ENCODE peak calls at places on chromosomes 4 and X, in four cellular contexts. One of them, this sample, is unnamed.
A peak's percentile ranks its signal among the peaks of the same experiment; 100 is the strongest.

GRCh38 chr4:77538574-77539157 is 67.0 kb upstream of the CXCL13 start:
- DNase-seq in Calu3: peak; percentile 62
- DNase-seq in glutamatergic neuron: no peak
- DNase-seq in CD4-positive, alpha-beta memory T cell: no peak
- DNase-seq in this sample: no peak

GRCh38 chr4:120902925-120903324 is 19.6 kb downstream of the PRDM5 start:
- DNase-seq in Calu3: no peak
- DNase-seq in glutamatergic neuron: no peak
- DNase-seq in CD4-positive, alpha-beta memory T cell: no peak
- DNase-seq in this sample: no peak

GRCh38 chr4:3307486-3307885 is 14.7 kb downstream of the RGS12 start:
- DNase-seq in Calu3: no peak
- DNase-seq in glutamatergic neuron: no peak
- DNase-seq in CD4-positive, alpha-beta memory T cell: no peak
- DNase-seq in this sample: no peak

GRCh38 chrX:20433376-20433775 is 166.7 kb upstream of the RPS6KA3 start:
- DNase-seq in CD4-positive, alpha-beta memory T cell: no peak
- DNase-seq in glutamatergic neuron: no peak
- DNase-seq in Calu3: no peak
- DNase-seq in this sample: no peak

GRCh38 chr4:7798215-7798995 is 141.3 kb downstream of the AFAP1 start:
- DNase-seq in CD4-positive, alpha-beta memory T cell: no peak
- DNase-seq in Calu3: no peak
- DNase-seq in glutamatergic neuron: no peak
- DNase-seq in this sample: no peak

GRCh38 chrX:5708209-5708608 is 520.5 kb downstream of the NLGN4X start:
- DNase-seq in CD4-positive, alpha-beta memory T cell: no peak
- DNase-seq in glutamatergic neuron: no peak
- DNase-seq in Calu3: no peak
- DNase-seq in this sample: no peak

GRCh38 chrX:1307626-1308340 is 28.8 kb upstream of the IL3RA start:
- DNase-seq in Calu3: no peak
- DNase-seq in glutamatergic neuron: no peak
- DNase-seq in CD4-positive, alpha-beta memory T cell: no peak
- DNase-seq in this sample: no peak

GRCh38 chr4:48296330-48296729 is 26.7 kb upstream of the TEC start:
- DNase-seq in glutamatergic neuron: no peak
- DNase-seq in Calu3: no peak
- DNase-seq in CD4-positive, alpha-beta memory T cell: no peak
- DNase-seq in this sample: no peak

GRCh38 chrX:13793897-13794296 is 23.0 kb downstream of the GPM6B start:
- DNase-seq in glutamatergic neuron: no peak
- DNase-seq in CD4-positive, alpha-beta memory T cell: no peak
- DNase-seq in Calu3: no peak
- DNase-seq in this sample: no peak

GRCh38 chrX:102985182-102985581 is 48.1 kb downstream of the RAB40AL start:
- DNase-seq in glutamatergic neuron: no peak
- DNase-seq in Calu3: no peak
- DNase-seq in CD4-positive, alpha-beta memory T cell: no peak
- DNase-seq in this sample: no peak

GRCh38 chr4:170743633-170744032 is 653.9 kb upstream of the AADAT start:
- DNase-seq in glutamatergic neuron: no peak
- DNase-seq in Calu3: no peak
- DNase-seq in CD4-positive, alpha-beta memory T cell: no peak
- DNase-seq in this sample: no peak

GRCh38 chr4:150874386-150875226 is 140.5 kb downstream of the LRBA start:
- DNase-seq in glutamatergic neuron: no peak
- DNase-seq in CD4-positive, alpha-beta memory T cell: no peak
- DNase-seq in Calu3: no peak
- DNase-seq in this sample: no peak

GRCh38 chrX:49840679-49841078 is 11.6 kb downstream of the PAGE4 start:
- DNase-seq in Calu3: peak; percentile 74
- DNase-seq in glutamatergic neuron: peak; percentile 71
- DNase-seq in CD4-positive, alpha-beta memory T cell: no peak
- DNase-seq in this sample: peak; percentile 15

GRCh38 chr4:4752576-4753401 is 106.7 kb upstream of the MSX1 start:
- DNase-seq in CD4-positive, alpha-beta memory T cell: no peak
- DNase-seq in glutamatergic neuron: no peak
- DNase-seq in Calu3: no peak
- DNase-seq in this sample: no peak

GRCh38 chr4:184417802-184418511 is 56.4 kb downstream of the IRF2 start:
- DNase-seq in Calu3: no peak
- DNase-seq in CD4-positive, alpha-beta memory T cell: peak; percentile 18
- DNase-seq in glutamatergic neuron: no peak
- DNase-seq in this sample: peak; percentile 24